ENCODE peak calls at places on chromosomes 2 and 18, in five cellular contexts. One of them, this sample, is unnamed.
A peak's percentile ranks its signal among the peaks of the same experiment; 100 is the strongest.

GRCh38 chr18:44502790-44503189 is 177.9 kb upstream of the SETBP1 start:
- DNase-seq in fibroblast of lung: no peak
- DNase-seq in progenitor cell of endocrine pancreas: no peak
- DNase-seq in fibroblast of pulmonary artery: no peak
- DNase-seq in epithelial cell of esophagus: no peak
- DNase-seq in this sample: no peak

GRCh38 chr18:70659026-70659726 is 370.3 kb downstream of the SOCS6 start:
- DNase-seq in fibroblast of lung: no peak
- DNase-seq in progenitor cell of endocrine pancreas: no peak
- DNase-seq in fibroblast of pulmonary artery: peak; percentile 96
- DNase-seq in epithelial cell of esophagus: peak; percentile 4
- DNase-seq in this sample: no peak

GRCh38 chr2:55163258-55163657 is 68.8 kb downstream of the CLHC1 start:
- DNase-seq in fibroblast of lung: peak; percentile 74
- DNase-seq in progenitor cell of endocrine pancreas: no peak
- DNase-seq in fibroblast of pulmonary artery: peak; percentile 35
- DNase-seq in epithelial cell of esophagus: no peak
- DNase-seq in this sample: no peak

GRCh38 chr2:9228088-9228751 is 21.6 kb downstream of the ASAP2 start:
- DNase-seq in fibroblast of lung: peak; percentile 89
- DNase-seq in progenitor cell of endocrine pancreas: no peak
- DNase-seq in fibroblast of pulmonary artery: peak; percentile 78
- DNase-seq in epithelial cell of esophagus: no peak
- DNase-seq in this sample: no peak

GRCh38 chr18:76274470-76275289 is 220.4 kb downstream of the ZNF516 start:
- DNase-seq in fibroblast of lung: no peak
- DNase-seq in progenitor cell of endocrine pancreas: no peak
- DNase-seq in fibroblast of pulmonary artery: no peak
- DNase-seq in epithelial cell of esophagus: no peak
- DNase-seq in this sample: no peak

GRCh38 chr2:121699421-121700328 is 37.0 kb downstream of the NIFK start:
- DNase-seq in fibroblast of lung: peak; percentile 82
- DNase-seq in progenitor cell of endocrine pancreas: no peak
- DNase-seq in fibroblast of pulmonary artery: peak; percentile 69
- DNase-seq in epithelial cell of esophagus: peak; percentile 97
- DNase-seq in this sample: peak; percentile 90

GRCh38 chr2:110871637-110872036 is 139.3 kb downstream of the ACOXL start:
- DNase-seq in fibroblast of lung: no peak
- DNase-seq in progenitor cell of endocrine pancreas: no peak
- DNase-seq in fibroblast of pulmonary artery: no peak
- DNase-seq in epithelial cell of esophagus: no peak
- DNase-seq in this sample: no peak

GRCh38 chr18:35024965-35025364 is 16.2 kb upstream of the MAPRE2 start:
- DNase-seq in fibroblast of lung: peak; percentile 89
- DNase-seq in progenitor cell of endocrine pancreas: no peak
- DNase-seq in fibroblast of pulmonary artery: peak; percentile 91
- DNase-seq in epithelial cell of esophagus: peak; percentile 33
- DNase-seq in this sample: peak; percentile 54

GRCh38 chr2:120094795-120095194 is 81.9 kb downstream of the EPB41L5 start:
- DNase-seq in fibroblast of lung: no peak
- DNase-seq in progenitor cell of endocrine pancreas: no peak
- DNase-seq in fibroblast of pulmonary artery: no peak
- DNase-seq in epithelial cell of esophagus: no peak
- DNase-seq in this sample: no peak

GRCh38 chr2:236158969-236159777 is 9.0 kb downstream of the GBX2 start:
- DNase-seq in fibroblast of lung: no peak
- DNase-seq in progenitor cell of endocrine pancreas: no peak
- DNase-seq in fibroblast of pulmonary artery: no peak
- DNase-seq in epithelial cell of esophagus: no peak
- DNase-seq in this sample: no peak

GRCh38 chr18:62505669-62506494 is 16.9 kb upstream of the ZCCHC2 start:
- DNase-seq in fibroblast of lung: no peak
- DNase-seq in progenitor cell of endocrine pancreas: no peak
- DNase-seq in fibroblast of pulmonary artery: peak; percentile 8
- DNase-seq in epithelial cell of esophagus: no peak
- DNase-seq in this sample: peak; percentile 30

GRCh38 chr2:237487496-237487895 is 445 bp downstream of the MLPH start:
- DNase-seq in fibroblast of lung: no peak
- DNase-seq in progenitor cell of endocrine pancreas: no peak
- DNase-seq in fibroblast of pulmonary artery: no peak
- DNase-seq in epithelial cell of esophagus: no peak
- DNase-seq in this sample: no peak

GRCh38 chr2:173241643-173242042 is 113.0 kb upstream of the CDCA7 start:
- DNase-seq in fibroblast of lung: no peak
- DNase-seq in progenitor cell of endocrine pancreas: no peak
- DNase-seq in fibroblast of pulmonary artery: no peak
- DNase-seq in epithelial cell of esophagus: no peak
- DNase-seq in this sample: no peak

GRCh38 chr2:37246205-37246604 is 14.7 kb downstream of the NDUFAF7 start:
- DNase-seq in fibroblast of lung: no peak
- DNase-seq in progenitor cell of endocrine pancreas: no peak
- DNase-seq in fibroblast of pulmonary artery: no peak
- DNase-seq in epithelial cell of esophagus: no peak
- DNase-seq in this sample: no peak

GRCh38 chr2:107681946-107682345 is 144.7 kb upstream of the RGPD4 start:
- DNase-seq in fibroblast of lung: no peak
- DNase-seq in progenitor cell of endocrine pancreas: no peak
- DNase-seq in fibroblast of pulmonary artery: no peak
- DNase-seq in epithelial cell of esophagus: no peak
- DNase-seq in this sample: no peak

GRCh38 chr2:46002507-46002883 is 294.7 kb upstream of the EPAS1 start:
- DNase-seq in fibroblast of lung: peak; percentile 68
- DNase-seq in progenitor cell of endocrine pancreas: no peak
- DNase-seq in fibroblast of pulmonary artery: peak; percentile 45
- DNase-seq in epithelial cell of esophagus: peak; percentile 43
- DNase-seq in this sample: no peak

GRCh38 chr2:119759451-119760236 is at the start of gene PTPN4:
- DNase-seq in fibroblast of lung: peak; percentile 99
- DNase-seq in progenitor cell of endocrine pancreas: peak; percentile 93
- DNase-seq in fibroblast of pulmonary artery: peak; percentile 98
- DNase-seq in epithelial cell of esophagus: peak; percentile 99
- DNase-seq in this sample: peak; percentile 98

GRCh38 chr2:3188405-3188946 is 189.1 kb downstream of the EIPR1 start:
- DNase-seq in fibroblast of lung: no peak
- DNase-seq in progenitor cell of endocrine pancreas: no peak
- DNase-seq in fibroblast of pulmonary artery: no peak
- DNase-seq in epithelial cell of esophagus: no peak
- DNase-seq in this sample: no peak

GRCh38 chr2:111986116-111986900 is 68.8 kb upstream of the TMEM87B start:
- DNase-seq in fibroblast of lung: peak; percentile 9
- DNase-seq in progenitor cell of endocrine pancreas: no peak
- DNase-seq in fibroblast of pulmonary artery: no peak
- DNase-seq in epithelial cell of esophagus: no peak
- DNase-seq in this sample: no peak

GRCh38 chr2:69306612-69306896 is 80.5 kb downstream of the GFPT1 start:
- DNase-seq in fibroblast of lung: no peak
- DNase-seq in progenitor cell of endocrine pancreas: no peak
- DNase-seq in fibroblast of pulmonary artery: no peak
- DNase-seq in epithelial cell of esophagus: no peak
- DNase-seq in this sample: no peak

GRCh38 chr18:64202229-64202835 is 53.4 kb upstream of the LINC00305 start:
- DNase-seq in fibroblast of lung: no peak
- DNase-seq in progenitor cell of endocrine pancreas: no peak
- DNase-seq in fibroblast of pulmonary artery: peak; percentile 3
- DNase-seq in epithelial cell of esophagus: no peak
- DNase-seq in this sample: no peak

DNA sequence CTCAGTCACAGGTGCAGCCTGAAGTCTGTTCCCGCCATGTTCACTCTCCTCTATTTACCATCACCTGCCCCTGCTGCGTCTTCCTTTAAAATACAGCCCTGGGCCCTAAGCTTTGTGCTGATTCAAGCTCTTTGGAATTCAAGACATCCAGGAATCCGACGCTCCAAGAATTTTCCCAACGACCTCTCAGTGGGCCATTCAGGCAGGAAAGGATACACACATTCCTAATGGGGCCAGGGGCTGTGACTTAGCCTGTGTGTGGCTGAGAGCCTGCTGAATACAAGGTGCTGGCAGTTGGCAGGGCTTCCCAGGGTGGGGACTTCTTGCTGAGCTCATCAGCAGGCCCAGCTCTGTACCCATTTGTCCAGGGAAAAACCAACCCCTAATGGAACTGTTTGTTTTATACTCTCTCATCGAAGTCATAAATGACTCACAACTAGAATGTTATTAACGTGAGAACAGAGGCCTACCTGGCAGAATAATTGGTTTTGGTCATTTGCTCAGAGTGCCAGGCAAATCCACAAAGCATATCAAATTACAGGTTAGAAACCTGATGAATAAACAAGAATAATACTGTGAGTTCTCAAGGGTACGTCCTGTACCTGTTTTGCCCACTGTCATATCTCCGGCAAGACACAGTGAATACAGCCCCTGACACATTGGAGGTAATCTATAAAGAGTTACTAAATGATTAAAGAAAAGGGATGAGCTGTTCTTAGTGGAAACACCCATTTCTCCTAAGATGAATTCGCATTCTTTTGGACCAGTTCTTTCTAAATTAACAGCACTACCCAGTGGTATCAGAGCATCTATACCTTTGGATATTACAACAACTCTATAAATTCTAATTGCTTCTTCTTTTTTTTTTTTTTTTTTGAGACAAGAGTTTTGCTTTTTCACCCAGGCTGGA is 12.6 kb upstream of the KCMF1 start:
- DNase-seq in fibroblast of lung: peak; percentile 97
- DNase-seq in progenitor cell of endocrine pancreas: no peak
- DNase-seq in fibroblast of pulmonary artery: peak; percentile 85
- DNase-seq in epithelial cell of esophagus: peak; percentile 99
- DNase-seq in this sample: peak; percentile 97
- TF ChIP-seq CTCF in fibroblast of lung: no peak
- TF ChIP-seq CTCF in progenitor cell of endocrine pancreas: no peak
- TF ChIP-seq CTCF in fibroblast of pulmonary artery: no peak
- TF ChIP-seq CTCF in epithelial cell of esophagus: no peak
- TF ChIP-seq CTCF in this sample: no peak

GRCh38 chr2:148568597-148568996 is 76.0 kb upstream of the EPC2 start:
- DNase-seq in fibroblast of lung: no peak
- DNase-seq in progenitor cell of endocrine pancreas: no peak
- DNase-seq in fibroblast of pulmonary artery: no peak
- DNase-seq in epithelial cell of esophagus: no peak
- DNase-seq in this sample: no peak

GRCh38 chr2:148567716-148568115 is 76.8 kb upstream of the EPC2 start:
- DNase-seq in fibroblast of lung: no peak
- DNase-seq in progenitor cell of endocrine pancreas: no peak
- DNase-seq in fibroblast of pulmonary artery: no peak
- DNase-seq in epithelial cell of esophagus: no peak
- DNase-seq in this sample: no peak

GRCh38 chr2:148569221-148569620 is 75.3 kb upstream of the EPC2 start:
- DNase-seq in fibroblast of lung: no peak
- DNase-seq in progenitor cell of endocrine pancreas: no peak
- DNase-seq in fibroblast of pulmonary artery: no peak
- DNase-seq in epithelial cell of esophagus: no peak
- DNase-seq in this sample: no peak

GRCh38 chr2:148561389-148561788 is 83.2 kb upstream of the EPC2 start:
- DNase-seq in fibroblast of lung: no peak
- DNase-seq in progenitor cell of endocrine pancreas: no peak
- DNase-seq in fibroblast of pulmonary artery: no peak
- DNase-seq in epithelial cell of esophagus: no peak
- DNase-seq in this sample: no peak

GRCh38 chr2:148565272-148565894 is 79.2 kb upstream of the EPC2 start:
- DNase-seq in fibroblast of lung: no peak
- DNase-seq in progenitor cell of endocrine pancreas: no peak
- DNase-seq in fibroblast of pulmonary artery: peak; percentile 17
- DNase-seq in epithelial cell of esophagus: no peak
- DNase-seq in this sample: peak; percentile 27
- TF ChIP-seq CTCF in fibroblast of lung: no peak
- TF ChIP-seq CTCF in progenitor cell of endocrine pancreas: no peak
- TF ChIP-seq CTCF in fibroblast of pulmonary artery: peak; percentile 32
- TF ChIP-seq CTCF in epithelial cell of esophagus: no peak
- TF ChIP-seq CTCF in this sample: peak; percentile 14

DNA sequence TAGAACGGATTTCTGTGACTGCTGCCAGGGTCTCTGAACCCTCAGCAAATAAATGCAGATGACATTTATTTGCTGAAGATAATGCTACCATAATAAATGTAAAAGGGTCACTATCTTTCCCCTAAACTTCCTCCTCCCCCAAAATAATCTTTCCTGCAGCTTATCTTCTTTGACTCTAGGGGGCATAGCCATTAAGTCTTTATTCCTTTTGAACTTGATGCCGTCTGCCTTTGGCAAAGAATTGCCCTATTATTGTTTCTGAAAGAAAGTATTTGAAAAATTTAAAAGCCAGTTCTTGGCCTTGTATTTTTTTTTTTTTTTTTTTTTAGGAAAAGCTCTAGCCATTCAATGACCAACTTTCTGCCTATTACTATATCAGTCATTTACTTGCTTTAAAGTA is 63.5 kb upstream of the ACSL3 start:
- DNase-seq in fibroblast of lung: peak; percentile 60
- DNase-seq in progenitor cell of endocrine pancreas: no peak
- DNase-seq in fibroblast of pulmonary artery: peak; percentile 69
- DNase-seq in epithelial cell of esophagus: no peak
- DNase-seq in this sample: peak; percentile 53
- TF ChIP-seq CTCF in fibroblast of lung: peak; percentile 45
- TF ChIP-seq CTCF in progenitor cell of endocrine pancreas: peak; percentile 45
- TF ChIP-seq CTCF in fibroblast of pulmonary artery: peak; percentile 52
- TF ChIP-seq CTCF in epithelial cell of esophagus: peak; percentile 55
- TF ChIP-seq CTCF in this sample: peak; percentile 46

GRCh38 chr18:22701795-22702194 is 231.3 kb upstream of the RBBP8 start:
- DNase-seq in fibroblast of lung: no peak
- DNase-seq in progenitor cell of endocrine pancreas: no peak
- DNase-seq in fibroblast of pulmonary artery: peak; percentile 32
- DNase-seq in epithelial cell of esophagus: no peak
- DNase-seq in this sample: no peak

GRCh38 chr18:22701326-22701725 is 231.8 kb upstream of the RBBP8 start:
- DNase-seq in fibroblast of lung: no peak
- DNase-seq in progenitor cell of endocrine pancreas: no peak
- DNase-seq in fibroblast of pulmonary artery: no peak
- DNase-seq in epithelial cell of esophagus: no peak
- DNase-seq in this sample: no peak

GRCh38 chr18:22704627-22704918 is 228.6 kb upstream of the RBBP8 start:
- DNase-seq in fibroblast of lung: no peak
- DNase-seq in progenitor cell of endocrine pancreas: no peak
- DNase-seq in fibroblast of pulmonary artery: no peak
- DNase-seq in epithelial cell of esophagus: no peak
- DNase-seq in this sample: no peak

GRCh38 chr18:22705328-22705727 is 227.8 kb upstream of the RBBP8 start:
- DNase-seq in fibroblast of lung: peak; percentile 89
- DNase-seq in progenitor cell of endocrine pancreas: no peak
- DNase-seq in fibroblast of pulmonary artery: peak; percentile 82
- DNase-seq in epithelial cell of esophagus: peak; percentile 90
- DNase-seq in this sample: peak; percentile 69

DNA sequence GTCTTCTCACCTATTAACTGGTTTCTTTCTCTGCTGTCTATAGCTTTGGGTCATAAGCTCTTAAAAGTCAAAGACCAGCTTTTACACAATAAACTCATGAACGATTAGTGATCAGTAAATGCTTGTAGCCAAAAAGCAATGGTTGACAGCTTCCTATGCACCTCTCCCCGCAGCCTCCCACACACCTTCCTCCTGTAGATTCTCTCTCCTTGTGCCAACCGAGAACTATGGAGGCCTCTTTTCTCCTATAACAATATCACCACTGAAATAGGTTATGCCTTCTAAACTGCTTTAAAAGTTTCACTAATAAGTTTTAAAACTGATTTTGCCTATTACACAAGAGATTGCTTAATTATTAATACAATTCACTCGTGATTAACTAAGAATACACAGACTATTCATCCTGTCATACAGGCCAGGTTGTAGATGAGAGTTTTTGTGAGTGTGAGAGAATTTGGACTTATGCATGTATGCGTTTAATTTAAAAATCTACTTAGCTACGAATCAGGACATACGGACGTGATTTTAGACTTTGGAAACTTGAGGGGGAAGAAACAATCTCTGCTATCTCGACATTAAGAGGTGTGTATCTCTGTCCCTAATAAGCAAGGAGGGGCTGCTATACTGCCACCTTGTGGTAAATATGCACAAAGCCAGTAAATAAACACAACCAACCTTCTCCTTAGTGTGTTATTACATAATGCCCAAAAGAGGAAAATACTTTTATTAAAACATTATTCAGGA is 229.1 kb upstream of the RBBP8 start:
- DNase-seq in fibroblast of lung: peak; percentile 56
- DNase-seq in progenitor cell of endocrine pancreas: no peak
- DNase-seq in fibroblast of pulmonary artery: peak; percentile 69
- DNase-seq in epithelial cell of esophagus: peak; percentile 69
- DNase-seq in this sample: peak; percentile 76
- TF ChIP-seq CTCF in fibroblast of lung: peak; percentile 47
- TF ChIP-seq CTCF in progenitor cell of endocrine pancreas: peak; percentile 82
- TF ChIP-seq CTCF in fibroblast of pulmonary artery: peak; percentile 75
- TF ChIP-seq CTCF in epithelial cell of esophagus: peak; percentile 74
- TF ChIP-seq CTCF in this sample: peak; percentile 74

This sample was measured in MCF 10A.